ENCODE peak calls at places on chromosome 4, in seven cellular contexts. One of them, this sample, is unnamed.

GRCh38 chr4:22514431-22514830 is 1.4 kb downstream of the ADGRA3 start:
- DNase-seq in GM12878: no peak
- DNase-seq in GM12891: no peak
- DNase-seq in SK-N-SH: no peak
- DNase-seq in K562: no peak
- DNase-seq in H1: no peak
- DNase-seq in HepG2: no peak
- DNase-seq in this sample: no peak

GRCh38 chr4:148364525-148364924 is 77.7 kb downstream of the NR3C2 start:
- DNase-seq in GM12878: no peak
- DNase-seq in GM12891: no peak
- DNase-seq in SK-N-SH: no peak
- DNase-seq in K562: no peak
- DNase-seq in H1: no peak
- DNase-seq in HepG2: no peak
- DNase-seq in this sample: no peak

GRCh38 chr4:97073194-97073593 is 1070.1 kb downstream of the STPG2 start:
- DNase-seq in GM12878: no peak
- DNase-seq in GM12891: no peak
- DNase-seq in SK-N-SH: no peak
- DNase-seq in K562: no peak
- DNase-seq in H1: no peak
- DNase-seq in HepG2: no peak
- DNase-seq in this sample: no peak

GRCh38 chr4:59091376-59092142 is 1981.4 kb upstream of the IGFBP7 start:
- DNase-seq in GM12878: no peak
- DNase-seq in GM12891: no peak
- DNase-seq in SK-N-SH: no peak
- DNase-seq in K562: no peak
- DNase-seq in H1: no peak
- DNase-seq in HepG2: no peak
- DNase-seq in this sample: no peak

GRCh38 chr4:30600246-30600645 is 119.9 kb upstream of the PCDH7 start:
- DNase-seq in GM12878: no peak
- DNase-seq in GM12891: no peak
- DNase-seq in SK-N-SH: no peak
- DNase-seq in K562: no peak
- DNase-seq in H1: no peak
- DNase-seq in HepG2: no peak
- DNase-seq in this sample: no peak

GRCh38 chr4:100269446-100269845 is 79.2 kb upstream of the DDIT4L start:
- DNase-seq in GM12878: no peak
- DNase-seq in GM12891: no peak
- DNase-seq in SK-N-SH: no peak
- DNase-seq in K562: no peak
- DNase-seq in H1: no peak
- DNase-seq in HepG2: no peak
- DNase-seq in this sample: no peak

GRCh38 chr4:8262637-8263322 is 6.8 kb upstream of the HTRA3 start:
- DNase-seq in GM12878: no peak
- DNase-seq in GM12891: no peak
- DNase-seq in SK-N-SH: no peak
- DNase-seq in K562: no peak
- DNase-seq in H1: no peak
- DNase-seq in HepG2: no peak
- DNase-seq in this sample: no peak

GRCh38 chr4:148850257-148850995 is 408.2 kb upstream of the NR3C2 start:
- DNase-seq in GM12878: no peak
- DNase-seq in GM12891: no peak
- DNase-seq in SK-N-SH: no peak
- DNase-seq in K562: no peak
- DNase-seq in H1: no peak
- DNase-seq in HepG2: peak
- DNase-seq in this sample: no peak

GRCh38 chr4:153488006-153488718 is 22.0 kb downstream of the TMEM131L start:
- DNase-seq in GM12878: peak
- DNase-seq in GM12891: no peak
- DNase-seq in SK-N-SH: no peak
- DNase-seq in K562: no peak
- DNase-seq in H1: no peak
- DNase-seq in HepG2: no peak
- DNase-seq in this sample: no peak

GRCh38 chr4:123244233-123244632 is 152.4 kb upstream of the SPRY1 start:
- DNase-seq in GM12878: no peak
- DNase-seq in GM12891: no peak
- DNase-seq in SK-N-SH: no peak
- DNase-seq in K562: no peak
- DNase-seq in H1: no peak
- DNase-seq in HepG2: no peak
- DNase-seq in this sample: no peak

GRCh38 chr4:169900241-169900845 is 125.9 kb downstream of the MFAP3L start:
- DNase-seq in GM12878: no peak
- DNase-seq in GM12891: no peak
- DNase-seq in SK-N-SH: no peak
- DNase-seq in K562: no peak
- DNase-seq in H1: no peak
- DNase-seq in HepG2: no peak
- DNase-seq in this sample: no peak

GRCh38 chr4:71333960-71334951 is 4.6 kb upstream of the SLC4A4 start:
- DNase-seq in GM12878: no peak
- DNase-seq in GM12891: no peak
- DNase-seq in SK-N-SH: no peak
- DNase-seq in K562: no peak
- DNase-seq in H1: no peak
- DNase-seq in HepG2: no peak
- DNase-seq in this sample: no peak

GRCh38 chr4:26248647-26249046 is 72.2 kb upstream of the RBPJ start:
- DNase-seq in GM12878: no peak
- DNase-seq in GM12891: no peak
- DNase-seq in SK-N-SH: peak
- DNase-seq in K562: no peak
- DNase-seq in H1: no peak
- DNase-seq in HepG2: no peak
- DNase-seq in this sample: no peak

GRCh38 chr4:30754021-30754420 is 33.9 kb downstream of the PCDH7 start:
- DNase-seq in GM12878: no peak
- DNase-seq in GM12891: no peak
- DNase-seq in SK-N-SH: no peak
- DNase-seq in K562: no peak
- DNase-seq in H1: no peak
- DNase-seq in HepG2: no peak
- DNase-seq in this sample: no peak

GRCh38 chr4:29983890-29984289 is 736.3 kb upstream of the PCDH7 start:
- DNase-seq in GM12878: no peak
- DNase-seq in GM12891: no peak
- DNase-seq in SK-N-SH: no peak
- DNase-seq in K562: no peak
- DNase-seq in H1: no peak
- DNase-seq in HepG2: no peak
- DNase-seq in this sample: no peak

GRCh38 chr4:65651031-65651430 is 19.3 kb downstream of the EPHA5 start:
- DNase-seq in GM12878: no peak
- DNase-seq in GM12891: no peak
- DNase-seq in SK-N-SH: no peak
- DNase-seq in K562: no peak
- DNase-seq in H1: no peak
- DNase-seq in HepG2: no peak
- DNase-seq in this sample: no peak

GRCh38 chr4:63589796-63590195 is 819.5 kb downstream of the TECRL start:
- DNase-seq in GM12878: no peak
- DNase-seq in GM12891: no peak
- DNase-seq in SK-N-SH: no peak
- DNase-seq in K562: no peak
- DNase-seq in H1: peak
- DNase-seq in HepG2: no peak
- DNase-seq in this sample: no peak

GRCh38 chr4:108160741-108161352 is 7.9 kb downstream of the LEF1 start:
- DNase-seq in GM12878: no peak
- DNase-seq in GM12891: no peak
- DNase-seq in SK-N-SH: no peak
- DNase-seq in K562: no peak
- DNase-seq in H1: no peak
- DNase-seq in HepG2: no peak
- DNase-seq in this sample: no peak
- TF ChIP-seq TAF1 in GM12878: no peak
- TF ChIP-seq TAF1 in GM12891: no peak
- TF ChIP-seq TAF1 in SK-N-SH: no peak
- TF ChIP-seq TAF1 in K562: no peak
- TF ChIP-seq TAF1 in H1: no peak
- TF ChIP-seq TAF1 in HepG2: no peak
- TF ChIP-seq TAF1 in this sample: no peak

GRCh38 chr4:79585834-79586233 is 177.8 kb upstream of the GK2 start:
- DNase-seq in GM12878: no peak
- DNase-seq in GM12891: no peak
- DNase-seq in SK-N-SH: no peak
- DNase-seq in K562: no peak
- DNase-seq in H1: peak
- DNase-seq in HepG2: no peak
- DNase-seq in this sample: no peak
- TF ChIP-seq TAF1 in GM12878: no peak
- TF ChIP-seq TAF1 in GM12891: no peak
- TF ChIP-seq TAF1 in SK-N-SH: no peak
- TF ChIP-seq TAF1 in K562: no peak
- TF ChIP-seq TAF1 in H1: no peak
- TF ChIP-seq TAF1 in HepG2: no peak
- TF ChIP-seq TAF1 in this sample: no peak

GRCh38 chr4:121156822-121157769 is 7.0 kb downstream of the TNIP3 start:
- DNase-seq in GM12878: no peak
- DNase-seq in GM12891: no peak
- DNase-seq in SK-N-SH: peak
- DNase-seq in K562: no peak
- DNase-seq in H1: peak
- DNase-seq in HepG2: no peak
- DNase-seq in this sample: no peak
- TF ChIP-seq TAF1 in GM12878: no peak
- TF ChIP-seq TAF1 in GM12891: no peak
- TF ChIP-seq TAF1 in SK-N-SH: peak
- TF ChIP-seq TAF1 in K562: no peak
- TF ChIP-seq TAF1 in H1: peak
- TF ChIP-seq TAF1 in HepG2: no peak
- TF ChIP-seq TAF1 in this sample: no peak

DNA sequence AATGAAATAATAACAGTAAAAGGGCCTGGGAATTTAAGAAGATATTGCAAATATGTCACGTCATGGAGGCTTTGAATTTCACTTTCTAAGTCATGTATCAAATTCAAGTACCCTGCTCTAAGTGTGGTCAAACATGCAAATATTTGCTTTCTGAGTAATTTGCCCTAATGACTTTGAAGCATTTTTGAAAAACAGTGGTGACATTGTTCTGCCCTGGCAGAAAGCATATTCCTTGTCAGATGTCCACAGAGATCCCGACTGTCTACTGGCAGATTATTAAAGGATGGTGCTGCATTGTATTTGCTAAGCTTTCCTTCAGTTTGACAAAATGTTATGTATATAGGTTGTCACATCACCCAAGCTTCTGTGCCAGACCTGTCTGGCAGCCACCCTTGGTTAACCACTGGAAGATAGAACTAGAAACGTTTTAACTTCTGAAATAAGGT is 92.5 kb downstream of the ANK2 start:
- DNase-seq in GM12878: no peak
- DNase-seq in GM12891: no peak
- DNase-seq in SK-N-SH: no peak
- DNase-seq in K562: no peak
- DNase-seq in H1: no peak
- DNase-seq in HepG2: peak
- DNase-seq in this sample: no peak
- TF ChIP-seq TAF1 in GM12878: no peak
- TF ChIP-seq TAF1 in GM12891: no peak
- TF ChIP-seq TAF1 in SK-N-SH: no peak
- TF ChIP-seq TAF1 in K562: no peak
- TF ChIP-seq TAF1 in H1: no peak
- TF ChIP-seq TAF1 in HepG2: no peak
- TF ChIP-seq TAF1 in this sample: no peak

DNA sequence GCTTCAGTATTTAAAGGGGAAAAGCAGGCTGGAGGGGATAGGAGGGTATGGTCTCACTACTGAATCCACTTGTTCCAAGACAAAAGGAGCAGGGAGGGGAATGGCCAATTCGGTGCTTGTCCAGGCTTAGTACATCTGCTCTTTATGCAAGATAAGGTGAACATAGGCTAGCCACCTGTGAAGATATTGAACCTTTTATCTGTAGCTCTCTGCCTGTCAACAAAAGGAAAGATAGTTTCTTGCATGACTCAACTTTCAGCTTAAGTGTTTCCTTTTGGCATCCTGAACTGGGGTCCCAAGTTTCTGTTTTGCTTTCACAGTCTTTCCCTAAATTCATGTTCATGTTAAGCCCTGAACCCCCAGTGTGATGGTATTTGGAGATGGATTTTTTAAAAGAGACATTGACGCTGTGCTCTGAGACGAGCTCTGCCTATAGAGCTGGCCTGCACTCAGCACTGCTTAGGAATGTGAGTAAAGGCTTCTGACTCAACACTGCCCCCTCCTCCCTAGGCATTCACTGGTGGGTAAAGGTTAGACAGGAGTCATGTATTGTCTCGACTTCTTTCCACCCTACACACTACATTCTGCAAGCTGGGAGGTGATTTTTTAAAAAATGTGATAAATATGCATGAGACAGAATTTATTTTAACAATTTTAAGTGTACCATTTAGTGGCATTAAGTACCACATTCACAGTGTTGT is 28.2 kb downstream of the FAM149A start:
- DNase-seq in GM12878: no peak
- DNase-seq in GM12891: no peak
- DNase-seq in SK-N-SH: no peak
- DNase-seq in K562: no peak
- DNase-seq in H1: peak
- DNase-seq in HepG2: no peak
- DNase-seq in this sample: no peak
- TF ChIP-seq TAF1 in GM12878: no peak
- TF ChIP-seq TAF1 in GM12891: no peak
- TF ChIP-seq TAF1 in SK-N-SH: no peak
- TF ChIP-seq TAF1 in K562: no peak
- TF ChIP-seq TAF1 in H1: no peak
- TF ChIP-seq TAF1 in HepG2: no peak
- TF ChIP-seq TAF1 in this sample: no peak

DNA sequence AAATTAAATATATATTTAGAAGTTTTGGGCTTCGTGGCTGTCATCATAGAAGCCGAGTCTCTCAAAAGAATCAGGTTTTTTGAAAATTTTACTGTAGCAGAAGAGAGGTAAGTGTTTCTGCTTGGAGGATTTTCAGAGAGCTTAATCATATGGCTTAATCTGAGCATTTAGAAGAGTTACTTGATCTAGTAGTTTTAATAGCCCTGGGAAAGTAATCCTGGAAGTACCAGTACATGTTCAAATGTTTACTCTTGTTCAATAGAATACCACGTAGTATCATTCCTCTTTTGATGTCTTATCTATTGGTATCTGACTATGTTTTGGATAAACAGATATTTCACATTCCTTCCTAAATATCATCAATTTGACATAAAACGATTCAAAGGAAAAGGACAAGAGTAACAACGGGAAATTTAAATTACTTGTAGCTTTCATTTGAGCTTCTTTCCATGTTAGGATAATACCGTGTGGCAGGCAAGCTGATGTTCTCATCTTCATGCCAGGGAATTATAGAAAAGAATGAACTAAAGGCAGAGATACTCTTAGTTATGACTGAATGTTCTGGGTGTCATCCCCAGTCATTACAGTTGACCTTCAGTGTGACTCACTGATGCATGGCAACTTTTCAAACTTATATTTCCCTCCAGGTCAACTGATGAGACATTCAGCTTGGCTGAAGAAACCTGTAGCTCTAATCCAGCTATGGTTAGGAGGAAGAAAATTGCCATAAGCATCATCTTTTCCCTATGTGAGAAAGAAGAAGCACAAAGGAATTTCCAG is 89.8 kb downstream of the FNIP2 start:
- DNase-seq in GM12878: no peak
- DNase-seq in GM12891: no peak
- DNase-seq in SK-N-SH: no peak
- DNase-seq in K562: no peak
- DNase-seq in H1: no peak
- DNase-seq in HepG2: peak
- DNase-seq in this sample: no peak
- TF ChIP-seq TAF1 in GM12878: no peak
- TF ChIP-seq TAF1 in GM12891: no peak
- TF ChIP-seq TAF1 in SK-N-SH: no peak
- TF ChIP-seq TAF1 in K562: no peak
- TF ChIP-seq TAF1 in H1: no peak
- TF ChIP-seq TAF1 in HepG2: no peak
- TF ChIP-seq TAF1 in this sample: no peak